ENCODE peak calls at places on chromosomes 7 and 10, in nine cellular contexts. F is astrocyte of the cerebellum; D is stromal cell of bone marrow; I is central memory CD4-positive, alpha-beta T cell; Q is NCI-H1105; O is activated T-cell treated with anti-CD3 and anti-CD28 coated beads, Interleukin-2, amount 50 U/mL, for 72 hours; J is HTR-8/SVneo; A is heart left ventricle; U is germinal center. H is an unnamed sample.

GRCh38 chr7:8176370-8177081 is 85.4 kb downstream of the ICA1 start:
- DNase-seq in F (no peak), D (no peak), I (peak), Q (no peak), O (peak), J (no peak), A (no peak), U (peak), H (no peak)

GRCh38 chr7:99006739-99007424 is 128.6 kb downstream of the TRRAP start:
- DNase-seq in F (no peak), D (no peak), I (no peak), Q (no peak), O (no peak), J (no peak), A (no peak), U (no peak), H (no peak)

GRCh38 chr10:129365767-129366400 is 101.2 kb upstream of the MGMT start:
- DNase-seq in F (no peak), D (no peak), I (no peak), Q (no peak), O (no peak), J (no peak), A (no peak), U (no peak), H (no peak)

GRCh38 chr7:156014808-156015207 is 202.5 kb upstream of the SHH start:
- DNase-seq in F (no peak), D (no peak), I (no peak), Q (no peak), O (no peak), J (no peak), A (no peak), U (no peak), H (no peak)

GRCh38 chr10:92689663-92690210 is at the start of gene HHEX:
- DNase-seq in F (no peak), D (no peak), I (peak), Q (no peak), O (peak), J (peak), A (peak), U (peak), H (no peak)

GRCh38 chr7:2380461-2380860 is 22.9 kb upstream of the CHST12 start:
- DNase-seq in F (no peak), D (no peak), I (no peak), Q (no peak), O (no peak), J (no peak), A (peak), U (no peak), H (no peak)

GRCh38 chr7:114081606-114082425 is 163.0 kb upstream of the PPP1R3A start:
- DNase-seq in F (peak), D (peak), I (no peak), Q (peak), O (no peak), J (no peak), A (no peak), U (peak), H (peak)

GRCh38 chr7:131072505-131073091 is 255.1 kb upstream of the MKLN1 start:
- DNase-seq in F (no peak), D (no peak), I (no peak), Q (no peak), O (no peak), J (peak), A (no peak), U (no peak), H (no peak)

GRCh38 chr10:86956841-86957448 is 470 bp downstream of the MMRN2 start:
- DNase-seq in F (no peak), D (no peak), I (no peak), Q (no peak), O (no peak), J (no peak), A (peak), U (no peak), H (no peak)

GRCh38 chr7:4862156-4862555 is 326 bp upstream of the PAPOLB start:
- DNase-seq in F (no peak), D (no peak), I (no peak), Q (no peak), O (no peak), J (no peak), A (no peak), U (no peak), H (no peak)

GRCh38 chr7:100003711-100004661 is 11.4 kb upstream of the ZKSCAN1 start:
- DNase-seq in F (no peak), D (no peak), I (no peak), Q (no peak), O (no peak), J (no peak), A (no peak), U (no peak), H (no peak)

GRCh38 chr10:28139138-28139537 is 140.3 kb upstream of the ODAD2 start:
- DNase-seq in F (no peak), D (no peak), I (no peak), Q (no peak), O (no peak), J (peak), A (no peak), U (no peak), H (no peak)

GRCh38 chr7:50706469-50706937 is 76.2 kb downstream of the GRB10 start:
- DNase-seq in F (no peak), D (no peak), I (no peak), Q (no peak), O (no peak), J (no peak), A (no peak), U (no peak), H (no peak)

GRCh38 chr10:35355971-35356724 is 19.8 kb downstream of the CCNY start:
- DNase-seq in F (no peak), D (peak), I (no peak), Q (no peak), O (peak), J (no peak), A (no peak), U (no peak), H (no peak)

GRCh38 chr7:125098377-125098970 is 168.8 kb upstream of the POT1 start:
- DNase-seq in F (no peak), D (no peak), I (no peak), Q (no peak), O (no peak), J (no peak), A (no peak), U (no peak), H (no peak)

GRCh38 chr10:73589538-73590126 is 1.5 kb downstream of the USP54 start:
- DNase-seq in F (no peak), D (peak), I (no peak), Q (no peak), O (no peak), J (no peak), A (no peak), U (no peak), H (no peak)

GRCh38 chr7:66558660-66559465 is 69.8 kb upstream of the KCTD7 start:
- DNase-seq in F (no peak), D (no peak), I (no peak), Q (no peak), O (no peak), J (no peak), A (no peak), U (no peak), H (no peak)

GRCh38 chr10:58348571-58349033 is 13.8 kb downstream of the UBE2D1 start:
- DNase-seq in F (no peak), D (no peak), I (no peak), Q (no peak), O (no peak), J (no peak), A (no peak), U (no peak), H (no peak)

GRCh38 chr7:103150192-103150591 is 1.3 kb upstream of the NAPEPLD start:
- DNase-seq in F (no peak), D (no peak), I (no peak), Q (no peak), O (no peak), J (no peak), A (no peak), U (peak), H (no peak)

GRCh38 chr7:72035275-72035674 is 376.9 kb downstream of the CALN1 start:
- DNase-seq in F (no peak), D (no peak), I (no peak), Q (no peak), O (no peak), J (no peak), A (no peak), U (no peak), H (no peak)

GRCh38 chr10:122350893-122351292 is 23.6 kb upstream of the PLEKHA1 start:
- DNase-seq in F (no peak), D (no peak), I (no peak), Q (no peak), O (no peak), J (no peak), A (no peak), U (no peak), H (no peak)

GRCh38 chr7:412313-412710 is 107.3 kb downstream of the PDGFA start:
- DNase-seq in F (no peak), D (no peak), I (no peak), Q (no peak), O (no peak), J (no peak), A (peak), U (no peak), H (no peak)

GRCh38 chr10:61066661-61067353 is 122.8 kb upstream of the RHOBTB1 start:
- DNase-seq in F (no peak), D (no peak), I (no peak), Q (no peak), O (no peak), J (no peak), A (no peak), U (no peak), H (no peak)

GRCh38 chr10:114893248-114893647 is 44.7 kb upstream of the TRUB1 start:
- DNase-seq in F (no peak), D (no peak), I (no peak), Q (no peak), O (no peak), J (no peak), A (no peak), U (no peak), H (no peak)

GRCh38 chr10:11035318-11035920 is 17.7 kb downstream of the CELF2 start:
- DNase-seq in F (peak), D (peak), I (no peak), Q (no peak), O (no peak), J (peak), A (no peak), U (no peak), H (no peak)

GRCh38 chr7:55439627-55440026 is 74.5 kb downstream of the LANCL2 start:
- DNase-seq in F (no peak), D (no peak), I (no peak), Q (peak), O (no peak), J (no peak), A (no peak), U (no peak), H (no peak)

GRCh38 chr10:58546722-58547121 is 34.0 kb downstream of the BICC1 start:
- DNase-seq in F (no peak), D (no peak), I (no peak), Q (no peak), O (no peak), J (no peak), A (no peak), U (no peak), H (no peak)

GRCh38 chr7:32661501-32661900 is 166.2 kb downstream of the AVL9 start:
- DNase-seq in F (no peak), D (no peak), I (no peak), Q (no peak), O (no peak), J (no peak), A (no peak), U (no peak), H (no peak)

GRCh38 chr10:50635286-50635685 is 11.5 kb upstream of the SGMS1 start:
- DNase-seq in F (peak), D (peak), I (no peak), Q (no peak), O (no peak), J (no peak), A (no peak), U (no peak), H (peak)

GRCh38 chr7:142587578-142588191 is 161.6 kb upstream of the PRSS1 start:
- DNase-seq in F (peak), D (peak), I (peak), Q (no peak), O (no peak), J (peak), A (no peak), U (peak), H (no peak)

H was measured in skeletal muscle cell.